ENCODE peak calls at places on chromosome 12, in five cellular contexts. W, H, X, B and G are unnamed samples.

GRCh38 chr12:118714051-118714460 is 267.3 kb upstream of the SRRM4 start:
- DNase-seq in W (no peak), H (peak; percentile 86), X (peak; percentile 34), B (peak; percentile 11), G (no peak)

GRCh38 chr12:121005346-121005815 is 10.9 kb downstream of the C12orf43 start:
- DNase-seq in W (peak; percentile 23), H (peak; percentile 97), X (peak; percentile 46), B (no peak), G (no peak)

GRCh38 chr12:103278329-103278728 is 217.4 kb downstream of the C12orf42 start:
- DNase-seq in W (no peak), H (no peak), X (no peak), B (no peak), G (no peak)

GRCh38 chr12:24918596-24918995 is 30.3 kb downstream of the BCAT1 start:
- DNase-seq in W (peak; percentile 31), H (no peak), X (no peak), B (no peak), G (no peak)

GRCh38 chr12:112183591-112184021 is 58.2 kb downstream of the TRAFD1 start:
- DNase-seq in W (no peak), H (peak; percentile 66), X (no peak), B (peak; percentile 25), G (no peak)

GRCh38 chr12:71439613-71440392 is at the start of gene LGR5:
- DNase-seq in W (peak; percentile 7), H (peak; percentile 92), X (no peak), B (no peak), G (peak; percentile 75)

GRCh38 chr12:50246873-50247612 is 36.3 kb downstream of the LIMA1 start:
- DNase-seq in W (peak; percentile 99), H (no peak), X (peak; percentile 99), B (peak; percentile 62), G (peak; percentile 91)

GRCh38 chr12:82682326-82682725 is 4.4 kb upstream of the TMTC2 start:
- DNase-seq in W (no peak), H (peak; percentile 66), X (no peak), B (no peak), G (no peak)

GRCh38 chr12:47755655-47756562 is 2.8 kb downstream of the RAPGEF3 start:
- DNase-seq in W (no peak), H (no peak), X (no peak), B (peak; percentile 75), G (peak; percentile 84)

GRCh38 chr12:118790578-118790977 is 190.8 kb upstream of the SRRM4 start:
- DNase-seq in W (no peak), H (no peak), X (no peak), B (no peak), G (no peak)

GRCh38 chr12:51917746-51918453 is 10.6 kb downstream of the ACVRL1 start:
- DNase-seq in W (no peak), H (peak; percentile 53), X (no peak), B (no peak), G (no peak)

GRCh38 chr12:109740694-109741245 is 27.1 kb downstream of the FAM222A start:
- DNase-seq in W (no peak), H (peak; percentile 66), X (no peak), B (no peak), G (peak; percentile 42)

GRCh38 chr12:76247026-76247688 is 101.1 kb downstream of the BBS10 start:
- DNase-seq in W (no peak), H (no peak), X (no peak), B (no peak), G (no peak)

GRCh38 chr12:59973515-59973914 is 377.7 kb downstream of the SLC16A7 start:
- DNase-seq in W (peak; percentile 75), H (no peak), X (peak; percentile 40), B (no peak), G (no peak)

GRCh38 chr12:81558031-81558430 is 201.1 kb downstream of the PPFIA2 start:
- DNase-seq in W (peak; percentile 6), H (no peak), X (no peak), B (no peak), G (no peak)

GRCh38 chr12:9106610-9107541 is 8.8 kb downstream of the A2M start:
- DNase-seq in W (no peak), H (no peak), X (no peak), B (no peak), G (no peak)

GRCh38 chr12:57694459-57695019 is 607 bp downstream of the OS9 start:
- DNase-seq in W (no peak), H (peak; percentile 59), X (no peak), B (no peak), G (no peak)

GRCh38 chr12:113075137-113075683 is 18.7 kb downstream of the DTX1 start:
- DNase-seq in W (no peak), H (no peak), X (no peak), B (peak; percentile 95), G (peak; percentile 12)

GRCh38 chr12:7832059-7832696 is 40.5 kb downstream of the SLC2A14 start:
- DNase-seq in W (peak; percentile 71), H (peak; percentile 71), X (peak; percentile 32), B (no peak), G (no peak)

GRCh38 chr12:95073698-95074520 is 491 bp upstream of the NR2C1 start:
- DNase-seq in W (no peak), H (peak; percentile 58), X (no peak), B (no peak), G (peak; percentile 32)

GRCh38 chr12:124233846-124234620 is 60.9 kb upstream of the RFLNA start:
- DNase-seq in W (no peak), H (no peak), X (no peak), B (no peak), G (no peak)

GRCh38 chr12:105507311-105508035 is 177.0 kb downstream of the C12orf75 start:
- DNase-seq in W (no peak), H (no peak), X (no peak), B (no peak), G (no peak)

GRCh38 chr12:124680863-124681778 is 113.7 kb upstream of the NCOR2 start:
- DNase-seq in W (peak; percentile 95), H (peak; percentile 84), X (peak; percentile 79), B (peak; percentile 71), G (peak; percentile 78)

GRCh38 chr12:32891526-32891925 is 5.1 kb downstream of the PKP2 start:
- DNase-seq in W (no peak), H (no peak), X (no peak), B (no peak), G (no peak)

GRCh38 chr12:47165934-47166333 is 86.2 kb upstream of the AMIGO2 start:
- DNase-seq in W (no peak), H (peak; percentile 55), X (no peak), B (no peak), G (no peak)

GRCh38 chr12:93441111-93441616 is 583 bp downstream of the UBE2N start:
- DNase-seq in W (peak; percentile 7), H (no peak), X (no peak), B (no peak), G (peak; percentile 85)

GRCh38 chr12:65936529-65936911 is 112.2 kb downstream of the HMGA2 start:
- DNase-seq in W (no peak), H (no peak), X (no peak), B (no peak), G (no peak)
- H3K9ac ChIP-seq in W (no peak overlapping the region), H (no peak overlapping the region), X (peak overlapping the region; percentile 11), B (no peak overlapping the region), G (no peak overlapping the region)

GRCh38 chr12:117148642-117149041 is 41.6 kb downstream of the FBXO21 start:
- DNase-seq in W (no peak), H (peak; percentile 45), X (no peak), B (no peak), G (no peak)
- H3K36me3 ChIP-seq in W (peaks cover 46% of the 10 kb centered on the region), H (peaks cover 66% of the 10 kb centered on the region), X (peaks cover 19% of the 10 kb centered on the region), B (peaks cover 26% of the 10 kb centered on the region), G (peaks cover 62% of the 10 kb centered on the region)

DNA sequence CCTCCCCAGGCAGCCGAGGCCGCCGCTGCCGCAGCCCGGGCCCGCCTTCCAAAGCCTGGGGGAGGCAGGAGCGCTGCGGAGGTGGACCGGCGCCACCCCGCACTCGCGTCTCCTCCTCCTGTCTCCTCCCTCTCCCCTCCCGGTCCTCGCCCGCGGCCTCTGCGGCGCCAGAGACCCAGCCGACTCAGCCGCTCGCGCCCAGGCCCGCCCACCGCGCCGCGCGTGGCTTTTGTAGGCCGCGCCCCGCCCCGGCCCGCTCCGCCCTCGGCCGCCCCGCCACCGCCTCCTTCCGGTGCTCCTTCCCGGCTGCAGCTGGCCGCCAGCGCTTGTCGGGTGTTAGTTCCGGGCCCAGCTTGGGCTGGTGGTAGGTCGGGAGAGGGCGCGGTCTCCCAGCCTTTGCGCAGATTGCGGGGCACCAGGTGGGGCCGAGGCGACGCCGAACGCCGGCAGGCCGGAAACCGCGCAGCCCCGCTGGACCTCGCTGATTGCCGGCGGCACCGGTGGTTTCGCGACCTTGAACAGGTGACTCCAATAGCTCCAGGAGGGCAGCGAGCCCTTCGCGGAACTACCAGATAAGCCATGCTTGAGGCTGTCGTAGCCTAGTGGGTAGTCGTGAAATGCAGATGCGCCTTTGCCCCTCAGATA is at the start of gene CAPRIN2:
- DNase-seq in W (peak; percentile 93), H (peak; percentile 100), X (peak; percentile 89), B (peak; percentile 52), G (peak; percentile 99)
- TF ChIP-seq CTCF in W (peak; percentile 43), H (peak; percentile 71), X (peak; percentile 23), B (peak; percentile 46), G (peak; percentile 23)

DNA sequence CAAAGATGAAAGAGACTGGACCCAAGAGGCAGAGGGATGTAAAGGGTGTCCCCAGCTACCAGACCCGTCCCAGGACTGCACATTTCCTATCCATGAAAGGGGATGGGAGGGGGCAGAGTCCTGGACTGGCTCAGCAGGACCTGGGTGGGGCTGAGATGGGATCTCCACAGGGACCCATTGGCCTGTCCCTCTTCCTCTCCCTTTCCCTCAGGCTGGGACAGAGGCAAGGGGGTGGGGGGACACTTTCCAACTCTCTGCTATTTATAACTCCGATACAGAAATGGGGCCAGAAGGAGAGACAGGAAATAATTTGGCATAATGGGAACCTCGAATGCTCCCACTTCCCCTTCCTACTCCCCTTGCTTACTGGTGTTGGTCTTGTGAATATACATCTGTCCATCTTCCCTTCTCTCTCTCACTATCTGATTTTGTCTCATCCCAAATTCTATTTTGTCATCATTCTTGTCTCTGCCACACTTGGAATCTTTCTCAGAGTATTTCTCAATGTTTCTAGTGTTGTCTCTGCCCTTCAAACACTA is 1.1 kb upstream of the ITGA7 start:
- DNase-seq in W (no peak), H (no peak), X (no peak), B (no peak), G (peak; percentile 67)
- H3K9ac ChIP-seq in W (no peak overlapping the region), H (no peak overlapping the region), X (no peak overlapping the region), B (no peak overlapping the region), G (no peak overlapping the region)

GRCh38 chr12:102114212-102114611 is 5.7 kb downstream of the NUP37 start:
- DNase-seq in W (no peak), H (no peak), X (no peak), B (no peak), G (no peak)
- H3K36me3 ChIP-seq in W (peaks cover 13% of the 10 kb centered on the region), H (peaks cover 65% of the 10 kb centered on the region), X (peaks cover 14% of the 10 kb centered on the region), B (peaks cover 19% of the 10 kb centered on the region), G (peaks cover 13% of the 10 kb centered on the region)

DNA sequence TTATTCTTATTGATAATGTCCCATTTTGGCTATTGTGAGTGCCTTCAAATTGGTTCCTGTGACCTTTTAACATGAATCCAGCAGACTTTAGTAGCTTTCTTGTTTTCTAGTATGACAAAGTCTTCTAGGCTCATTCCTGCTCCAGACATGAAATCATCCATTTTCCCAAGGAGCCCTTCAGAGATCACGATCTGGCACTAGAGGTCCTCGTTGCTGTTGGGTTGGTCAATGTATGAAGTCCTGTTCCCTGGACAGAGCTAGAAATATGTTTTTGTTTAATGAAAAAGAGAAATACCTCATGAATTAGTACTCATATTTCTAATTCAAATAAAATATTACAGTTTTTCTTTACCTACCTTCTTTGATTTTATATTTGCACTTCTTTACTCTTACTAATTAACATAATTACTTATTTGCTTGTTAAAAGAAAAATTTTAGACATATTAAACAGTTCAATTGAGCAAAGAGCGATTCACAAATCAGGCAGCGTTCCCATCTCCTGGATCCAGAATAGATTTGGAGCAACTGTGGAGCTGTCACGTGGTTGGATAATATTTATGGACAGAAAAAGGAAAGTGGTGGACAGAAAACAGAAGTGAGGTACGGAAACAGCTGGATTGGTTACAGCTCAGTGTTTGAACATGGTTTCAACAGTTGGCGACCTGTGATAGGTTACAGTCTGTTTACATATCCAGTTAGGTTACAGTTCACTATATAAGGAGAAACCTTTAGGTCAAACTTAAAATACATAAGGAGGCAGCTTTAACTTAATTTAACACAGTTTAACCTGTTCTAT is 19.8 kb upstream of the FAM234B start:
- DNase-seq in W (peak; percentile 82), H (no peak), X (peak; percentile 28), B (no peak), G (no peak)
- TF ChIP-seq CTCF in W (peak; percentile 80), H (peak; percentile 70), X (peak; percentile 46), B (peak; percentile 18), G (peak; percentile 46)